ENCODE peak calls at places on chromosomes 16 and 17, in six cellular contexts. E, H, U, N, L and Y are unnamed samples.

GRCh38 chr17:57615836-57616235 is 129.3 kb downstream of the CCDC182 start:
- DNase-seq in E (no peak), H (no peak), U (no peak), N (no peak), L (no peak), Y (no peak)

GRCh38 chr16:12881771-12882170 is 19.6 kb upstream of the SHISA9 start:
- DNase-seq in E (no peak), H (no peak), U (no peak), N (no peak), L (no peak), Y (no peak)

GRCh38 chr16:35195864-35196216 is 1736.4 kb downstream of the TP53TG3F start:
- DNase-seq in E (no peak), H (no peak), U (no peak), N (no peak), L (no peak), Y (no peak)

GRCh38 chr17:48347203-48347602 is 82.8 kb downstream of the SKAP1 start:
- DNase-seq in E (no peak), H (no peak), U (no peak), N (no peak), L (no peak), Y (no peak)

GRCh38 chr16:69315486-69316311 is 4.5 kb downstream of the VPS4A start:
- DNase-seq in E (no peak), H (no peak), U (no peak), N (no peak), L (no peak), Y (no peak)

GRCh38 chr16:50472472-50472871 is 75.7 kb upstream of the NKD1 start:
- DNase-seq in E (no peak), H (no peak), U (no peak), N (no peak), L (no peak), Y (no peak)

GRCh38 chr17:30095507-30096244 is 20.9 kb upstream of the NSRP1 start:
- DNase-seq in E (peak; percentile 12), H (no peak), U (peak; percentile 87), N (no peak), L (peak; percentile 79), Y (peak; percentile 29)

GRCh38 chr16:50557046-50557445 is 8.8 kb downstream of the NKD1 start:
- DNase-seq in E (no peak), H (no peak), U (no peak), N (no peak), L (no peak), Y (no peak)

GRCh38 chr17:79843917-79844815 is 4.9 kb upstream of the CBX4 start:
- DNase-seq in E (peak; percentile 17), H (no peak), U (no peak), N (no peak), L (peak; percentile 75), Y (no peak)